ENCODE peak calls at places on chromosome 22, in nine cellular contexts. X, P, O, Y, A, J, Q, D and T are unnamed samples.

GRCh38 chr22:45336971-45337431 is 27.3 kb downstream of the FAM118A start:
- DNase-seq in Y (peak; percentile 88), D (no peak), O (no peak), X (peak; percentile 34), Q (no peak), P (no peak), J (no peak), A (no peak), T (no peak)

GRCh38 chr22:38953577-38954413 is 3.6 kb upstream of the APOBEC3A start:
- DNase-seq in D (no peak), Y (no peak), J (no peak), X (peak; percentile 89), A (no peak), P (no peak), O (peak; percentile 79), Q (no peak), T (peak; percentile 90)

GRCh38 chr22:42321908-42322561 is 51.6 kb upstream of the TCF20 start:
- DNase-seq in O (peak; percentile 53), A (peak; percentile 85), Y (no peak), P (no peak), D (no peak), J (no peak), X (no peak), Q (no peak), T (peak; percentile 82)

GRCh38 chr22:45096256-45096907 is 67.3 kb upstream of the NUP50 start:
- DNase-seq in O (peak; percentile 38), P (no peak), D (peak; percentile 54), Y (peak; percentile 40), Q (peak; percentile 58), J (peak; percentile 74), X (peak; percentile 67), A (peak; percentile 65), T (peak; percentile 70)

GRCh38 chr22:42905702-42906183 is 48.7 kb upstream of the ARFGAP3 start:
- DNase-seq in Y (peak; percentile 62), Q (no peak), O (no peak), D (no peak), A (peak; percentile 38), X (no peak), P (no peak), J (no peak), T (no peak)

GRCh38 chr22:50208939-50209892 is 8.4 kb downstream of the SELENOO start:
- DNase-seq in P (no peak), X (no peak), Q (no peak), A (peak; percentile 19), J (no peak), O (no peak), D (no peak), Y (no peak), T (no peak)

GRCh38 chr22:38267086-38267485 is 5.7 kb downstream of the TMEM184B start:
- DNase-seq in P (no peak), O (no peak), Q (peak; percentile 31), A (no peak), D (no peak), X (peak; percentile 69), J (no peak), Y (peak; percentile 87), T (no peak)

GRCh38 chr22:40452730-40453487 is 82.5 kb downstream of the SGSM3 start:
- DNase-seq in J (no peak), A (no peak), D (no peak), Q (peak; percentile 46), P (no peak), X (no peak), Y (no peak), O (no peak), T (peak; percentile 7)

GRCh38 chr22:36215976-36216375 is 14.4 kb upstream of the APOL4 start:
- DNase-seq in J (no peak), Q (no peak), A (no peak), Y (no peak), D (no peak), P (no peak), O (no peak), X (no peak), T (no peak)

GRCh38 chr22:49751318-49751967 is 76.2 kb downstream of the BRD1 start:
- DNase-seq in D (no peak), J (no peak), A (no peak), Y (no peak), O (no peak), X (no peak), Q (no peak), P (no peak), T (no peak)

GRCh38 chr22:43862074-43862881 is at the start of gene SULT4A1:
- DNase-seq in O (no peak), D (no peak), X (no peak), J (peak; percentile 47), P (no peak), A (peak; percentile 51), Y (no peak), Q (peak; percentile 54), T (peak; percentile 30)

GRCh38 chr22:43000441-43001175 is 14.3 kb downstream of the PACSIN2 start:
- DNase-seq in Q (peak; percentile 74), J (no peak), X (peak; percentile 87), P (no peak), D (no peak), A (no peak), Y (no peak), O (no peak), T (peak; percentile 50)

GRCh38 chr22:41576877-41577276 is 12.8 kb downstream of the PMM1 start:
- DNase-seq in X (peak; percentile 64), Q (peak; percentile 52), P (no peak), O (peak; percentile 48), J (peak; percentile 87), Y (no peak), D (peak; percentile 37), A (peak; percentile 84), T (peak; percentile 66)

GRCh38 chr22:37225481-37225880 is 13.2 kb upstream of the SSTR3 start:
- DNase-seq in A (no peak), P (no peak), Y (no peak), J (no peak), D (no peak), X (peak; percentile 55), O (no peak), Q (no peak), T (no peak)

GRCh38 chr22:42562282-42562681 is 8.5 kb downstream of the SERHL2 start:
- DNase-seq in A (no peak), O (no peak), D (no peak), P (no peak), Y (no peak), X (no peak), Q (no peak), J (no peak), T (no peak)

DNA sequence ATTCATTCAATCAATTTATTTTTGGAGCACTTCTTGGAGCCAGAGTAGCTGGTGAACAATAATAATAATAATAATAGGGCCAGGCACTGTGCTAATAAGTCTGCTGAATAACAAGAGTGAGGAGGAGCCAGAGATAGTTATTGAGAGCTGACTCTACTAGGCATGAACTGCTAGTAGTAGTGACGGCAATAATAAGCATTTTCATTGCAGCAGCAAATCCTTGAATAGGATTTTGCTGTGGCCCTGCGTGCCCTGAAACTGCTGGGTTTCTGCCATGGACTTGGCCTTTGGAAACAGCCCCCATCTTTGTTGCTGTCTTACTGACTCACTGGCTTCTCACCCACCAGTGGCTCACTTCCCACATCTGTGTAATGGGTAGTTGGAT is 545.9 kb downstream of the MIAT start:
- DNase-seq in J (no peak), Q (no peak), P (no peak), Y (no peak), A (no peak), D (no peak), X (no peak), O (no peak), T (no peak)
- TF ChIP-seq CTCF in J (no peak), Q (no peak), P (no peak), Y (no peak), A (no peak), D (no peak), X (no peak), O (no peak), T (no peak)

GRCh38 chr22:24503137-24503850 is 8.2 kb downstream of the UPB1 start:
- DNase-seq in Q (peak; percentile 63), Y (peak; percentile 68), A (peak; percentile 62), P (no peak), J (peak; percentile 78), X (peak; percentile 84), O (no peak), D (no peak), T (peak; percentile 50)
- TF ChIP-seq CTCF in Q (peak; percentile 83), Y (peak; percentile 74), A (peak; percentile 86), P (no peak), J (peak; percentile 48), X (peak; percentile 75), O (peak; percentile 80), D (peak; percentile 58), T (peak; percentile 52)

GRCh38 chr22:22709719-22710445 is 65.5 kb downstream of the GGTLC2 start:
- DNase-seq in Y (no peak), Q (no peak), P (no peak), D (peak; percentile 8), X (peak; percentile 45), J (peak; percentile 87), O (no peak), A (peak; percentile 37), T (no peak)
- TF ChIP-seq CTCF in Y (no peak), Q (peak; percentile 35), P (no peak), D (peak; percentile 41), X (no peak), J (peak; percentile 7), O (peak; percentile 22), A (peak; percentile 33), T (no peak)

DNA sequence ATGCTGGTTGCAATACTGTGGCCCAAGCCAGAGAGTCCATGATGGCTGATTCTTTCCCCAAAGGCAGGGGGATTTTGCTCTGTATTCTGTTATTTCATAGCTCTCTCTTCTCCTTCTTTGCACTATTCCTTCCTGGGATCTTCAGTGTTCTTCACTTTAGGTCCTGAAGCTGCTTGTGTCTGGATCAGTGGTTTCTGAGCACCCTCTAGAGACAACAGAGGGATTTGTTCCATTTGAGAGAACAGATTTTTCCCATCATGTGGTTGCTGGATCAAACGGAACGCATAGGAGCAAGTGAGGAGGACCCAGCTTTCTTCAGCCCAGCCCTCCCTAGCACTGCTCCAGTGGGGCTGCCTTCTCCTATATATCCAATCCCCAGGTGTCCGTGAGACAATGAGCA is 68.7 kb upstream of the SYN3 start:
- DNase-seq in J (no peak), Q (no peak), X (no peak), D (no peak), P (no peak), A (no peak), Y (no peak), O (peak; percentile 56), T (peak; percentile 13)
- TF ChIP-seq CTCF in J (no peak), Q (no peak), X (no peak), D (peak; percentile 33), P (no peak), A (peak; percentile 16), Y (peak; percentile 27), O (peak; percentile 81), T (peak; percentile 26)

GRCh38 chr22:29306830-29307657 is 594 bp downstream of the GAS2L1 start:
- DNase-seq in Y (peak; percentile 87), Q (peak; percentile 61), X (peak; percentile 42), P (peak; percentile 84), J (peak; percentile 86), D (peak; percentile 67), O (peak; percentile 55), A (peak; percentile 88), T (peak; percentile 81)
- TF ChIP-seq CTCF in Y (peak; percentile 44), Q (peak; percentile 15), X (no peak), P (no peak), J (no peak), D (no peak), O (peak; percentile 41), A (no peak), T (no peak)

DNA sequence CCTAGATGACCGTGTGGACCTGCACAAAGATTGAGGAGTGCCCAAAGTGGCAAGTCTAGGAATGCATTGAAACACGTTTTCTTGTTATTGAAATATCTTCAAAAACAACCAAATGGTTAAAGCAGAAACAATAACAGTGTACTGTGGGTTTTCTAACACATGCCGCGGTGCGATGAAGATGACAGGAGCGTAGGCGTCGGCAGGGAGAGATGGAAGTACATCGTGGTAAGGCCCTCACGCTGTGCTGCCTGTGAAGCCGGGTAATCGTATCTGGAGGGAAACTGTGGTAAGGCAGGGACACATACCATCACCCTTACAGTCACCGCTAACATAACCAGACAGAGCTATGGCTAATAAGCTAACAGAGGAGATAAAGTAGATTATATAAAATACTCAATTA is 261.4 kb downstream of the TBC1D22A start:
- DNase-seq in X (no peak), D (no peak), Y (no peak), A (no peak), O (no peak), Q (no peak), P (no peak), J (no peak), T (no peak)
- TF ChIP-seq CTCF in X (no peak), D (no peak), Y (no peak), A (no peak), O (no peak), Q (no peak), P (no peak), J (no peak), T (no peak)